ENCODE peak calls at places on chromosomes 12 and 14, in four cellular contexts. One of them, this sample, is unnamed.
A peak's percentile ranks its signal among the peaks of the same experiment; 100 is the strongest.

GRCh38 chr14:61561144-61561543 is 134.2 kb upstream of the HIF1A start:
- DNase-seq in skeletal muscle cell: no peak
- DNase-seq in NCI-H524: no peak
- DNase-seq in fibroblast of mammary gland: peak; percentile 76
- DNase-seq in this sample: peak; percentile 86

GRCh38 chr12:106226884-106227640 is 20.8 kb downstream of the CKAP4 start:
- DNase-seq in skeletal muscle cell: no peak
- DNase-seq in NCI-H524: peak; percentile 56
- DNase-seq in fibroblast of mammary gland: peak; percentile 67
- DNase-seq in this sample: peak; percentile 78

GRCh38 chr14:51342226-51342625 is 102.2 kb downstream of the TMX1 start:
- DNase-seq in skeletal muscle cell: no peak
- DNase-seq in NCI-H524: no peak
- DNase-seq in fibroblast of mammary gland: no peak
- DNase-seq in this sample: peak; percentile 76

GRCh38 chr12:124852329-124852831 is 11.3 kb downstream of the SCARB1 start:
- DNase-seq in skeletal muscle cell: no peak
- DNase-seq in NCI-H524: no peak
- DNase-seq in fibroblast of mammary gland: no peak
- DNase-seq in this sample: no peak

GRCh38 chr14:54857830-54858269 is 44.8 kb downstream of the GCH1 start:
- DNase-seq in skeletal muscle cell: no peak
- DNase-seq in NCI-H524: no peak
- DNase-seq in fibroblast of mammary gland: peak; percentile 34
- DNase-seq in this sample: no peak

GRCh38 chr12:124613151-124613585 is 45.8 kb upstream of the NCOR2 start:
- DNase-seq in skeletal muscle cell: peak; percentile 73
- DNase-seq in NCI-H524: no peak
- DNase-seq in fibroblast of mammary gland: peak; percentile 78
- DNase-seq in this sample: no peak

GRCh38 chr14:77372304-77372841 is 4.5 kb downstream of the TMED8 start:
- DNase-seq in skeletal muscle cell: peak; percentile 20
- DNase-seq in NCI-H524: no peak
- DNase-seq in fibroblast of mammary gland: peak; percentile 64
- DNase-seq in this sample: no peak

GRCh38 chr12:48618541-48618940 is 48.7 kb upstream of the LALBA start:
- DNase-seq in skeletal muscle cell: peak; percentile 26
- DNase-seq in NCI-H524: peak; percentile 71
- DNase-seq in fibroblast of mammary gland: peak; percentile 72
- DNase-seq in this sample: peak; percentile 79

GRCh38 chr14:93049867-93050331 is 65.8 kb downstream of the ITPK1 start:
- DNase-seq in skeletal muscle cell: no peak
- DNase-seq in NCI-H524: peak; percentile 69
- DNase-seq in fibroblast of mammary gland: no peak
- DNase-seq in this sample: no peak

GRCh38 chr12:69483700-69484099 is 13.5 kb downstream of the FRS2 start:
- DNase-seq in skeletal muscle cell: no peak
- DNase-seq in NCI-H524: no peak
- DNase-seq in fibroblast of mammary gland: no peak
- DNase-seq in this sample: no peak

GRCh38 chr14:96390965-96391292 is 999 bp upstream of the AK7 start:
- DNase-seq in skeletal muscle cell: no peak
- DNase-seq in NCI-H524: no peak
- DNase-seq in fibroblast of mammary gland: no peak
- DNase-seq in this sample: no peak

GRCh38 chr14:24535737-24536136 is 27.7 kb upstream of the CMA1 start:
- DNase-seq in skeletal muscle cell: no peak
- DNase-seq in NCI-H524: no peak
- DNase-seq in fibroblast of mammary gland: no peak
- DNase-seq in this sample: no peak

GRCh38 chr14:64000749-64001148 is 147.9 kb downstream of the SYNE2 start:
- DNase-seq in skeletal muscle cell: no peak
- DNase-seq in NCI-H524: no peak
- DNase-seq in fibroblast of mammary gland: no peak
- DNase-seq in this sample: no peak

GRCh38 chr12:12521044-12521485 is 41.6 kb downstream of the DUSP16 start:
- DNase-seq in skeletal muscle cell: no peak
- DNase-seq in NCI-H524: no peak
- DNase-seq in fibroblast of mammary gland: no peak
- DNase-seq in this sample: no peak

GRCh38 chr14:23141706-23142467 is 22.8 kb upstream of the CEBPE start:
- DNase-seq in skeletal muscle cell: no peak
- DNase-seq in NCI-H524: no peak
- DNase-seq in fibroblast of mammary gland: peak; percentile 27
- DNase-seq in this sample: peak; percentile 83

GRCh38 chr14:75249251-75249957 is 29.2 kb upstream of the FOS start:
- DNase-seq in skeletal muscle cell: no peak
- DNase-seq in NCI-H524: peak; percentile 35
- DNase-seq in fibroblast of mammary gland: no peak
- DNase-seq in this sample: peak; percentile 64

GRCh38 chr12:131444220-131445164 is 266.4 kb upstream of the SFSWAP start:
- DNase-seq in skeletal muscle cell: no peak
- DNase-seq in NCI-H524: no peak
- DNase-seq in fibroblast of mammary gland: no peak
- DNase-seq in this sample: no peak

GRCh38 chr12:77724367-77724957 is 106.2 kb upstream of the NAV3 start:
- DNase-seq in skeletal muscle cell: no peak
- DNase-seq in NCI-H524: peak; percentile 55
- DNase-seq in fibroblast of mammary gland: peak; percentile 69
- DNase-seq in this sample: peak; percentile 64

GRCh38 chr12:106301611-106302321 is 767 bp upstream of the TCP11L2 start:
- DNase-seq in skeletal muscle cell: no peak
- DNase-seq in NCI-H524: peak; percentile 88
- DNase-seq in fibroblast of mammary gland: peak; percentile 28
- DNase-seq in this sample: peak; percentile 84

GRCh38 chr14:96583605-96584041 is 81.4 kb downstream of the PAPOLA start:
- DNase-seq in skeletal muscle cell: no peak
- DNase-seq in NCI-H524: no peak
- DNase-seq in fibroblast of mammary gland: no peak
- DNase-seq in this sample: no peak

GRCh38 chr12:132582058-132582420 is 28.3 kb downstream of the LRCOL1 start:
- DNase-seq in skeletal muscle cell: no peak
- DNase-seq in NCI-H524: no peak
- DNase-seq in fibroblast of mammary gland: no peak
- DNase-seq in this sample: no peak

GRCh38 chr12:122459211-122459610 is 36.7 kb upstream of the CLIP1 start:
- DNase-seq in skeletal muscle cell: no peak
- DNase-seq in NCI-H524: no peak
- DNase-seq in fibroblast of mammary gland: no peak
- DNase-seq in this sample: no peak

GRCh38 chr14:54815531-54815930 is 87.1 kb downstream of the GCH1 start:
- DNase-seq in skeletal muscle cell: no peak
- DNase-seq in NCI-H524: peak; percentile 65
- DNase-seq in fibroblast of mammary gland: no peak
- DNase-seq in this sample: no peak

GRCh38 chr12:121388421-121388981 is 11.4 kb upstream of the RNF34 start:
- DNase-seq in skeletal muscle cell: no peak
- DNase-seq in NCI-H524: no peak
- DNase-seq in fibroblast of mammary gland: peak; percentile 58
- DNase-seq in this sample: peak; percentile 41

GRCh38 chr14:64410084-64410774 is 22.1 kb downstream of the MTHFD1 start:
- DNase-seq in skeletal muscle cell: no peak
- DNase-seq in NCI-H524: no peak
- DNase-seq in fibroblast of mammary gland: peak; percentile 51
- DNase-seq in this sample: peak; percentile 71

GRCh38 chr12:113214938-113215400 is 6.3 kb upstream of the TPCN1 start:
- DNase-seq in skeletal muscle cell: peak; percentile 97
- DNase-seq in NCI-H524: no peak
- DNase-seq in fibroblast of mammary gland: peak; percentile 98
- DNase-seq in this sample: peak; percentile 95

GRCh38 chr12:22627351-22627750 is 2.4 kb downstream of the ETNK1 start:
- DNase-seq in skeletal muscle cell: no peak
- DNase-seq in NCI-H524: no peak
- DNase-seq in fibroblast of mammary gland: no peak
- DNase-seq in this sample: peak; percentile 13

GRCh38 chr12:53205747-53206146 is 1.3 kb downstream of the ITGB7 start:
- DNase-seq in skeletal muscle cell: peak; percentile 75
- DNase-seq in NCI-H524: no peak
- DNase-seq in fibroblast of mammary gland: peak; percentile 91
- DNase-seq in this sample: peak; percentile 62

GRCh38 chr14:99687284-99688209 is 3.4 kb downstream of the CYP46A1 start:
- DNase-seq in skeletal muscle cell: no peak
- DNase-seq in NCI-H524: no peak
- DNase-seq in fibroblast of mammary gland: no peak
- DNase-seq in this sample: peak; percentile 36

GRCh38 chr12:130977046-130977758 is 23.5 kb downstream of the ADGRD1 start:
- DNase-seq in skeletal muscle cell: no peak
- DNase-seq in NCI-H524: no peak
- DNase-seq in fibroblast of mammary gland: no peak
- DNase-seq in this sample: no peak

GRCh38 chr14:23577004-23577681 is 1.4 kb downstream of the JPH4 start:
- DNase-seq in skeletal muscle cell: no peak
- DNase-seq in NCI-H524: peak; percentile 71
- DNase-seq in fibroblast of mammary gland: no peak
- DNase-seq in this sample: no peak

GRCh38 chr12:25041006-25041741 is 92.3 kb upstream of the BCAT1 start:
- DNase-seq in skeletal muscle cell: no peak
- DNase-seq in NCI-H524: no peak
- DNase-seq in fibroblast of mammary gland: peak; percentile 13
- DNase-seq in this sample: no peak

GRCh38 chr12:104163631-104164030 is 25.6 kb upstream of the NFYB start:
- DNase-seq in skeletal muscle cell: no peak
- DNase-seq in NCI-H524: no peak
- DNase-seq in fibroblast of mammary gland: no peak
- DNase-seq in this sample: no peak

GRCh38 chr12:68175566-68176033 is 16.1 kb upstream of the IFNG start:
- DNase-seq in skeletal muscle cell: no peak
- DNase-seq in NCI-H524: no peak
- DNase-seq in fibroblast of mammary gland: no peak
- DNase-seq in this sample: no peak